ENCODE peak calls at places on chromosomes 16 and 17, in four cellular contexts. Q is erythroblast, Y is foreskin fibroblast, I is AG10803. Z is an unnamed sample.

GRCh38 chr16:66512589-66513404 is 37.1 kb downstream of the TK2 start:
- DNase-seq in Q (no peak), I (peak; percentile 71), Y (peak; percentile 51), Z (no peak)

GRCh38 chr17:65027305-65027704 is 29.2 kb downstream of the GNA13 start:
- DNase-seq in Y (peak; percentile 38), Q (peak; percentile 53), I (peak; percentile 48), Z (no peak)

GRCh38 chr16:84603115-84603816 is 14.6 kb downstream of the COTL1 start:
- DNase-seq in Y (peak; percentile 97), Q (no peak), I (peak; percentile 97), Z (peak; percentile 42)

GRCh38 chr17:27996157-27997043 is 46.1 kb upstream of the NLK start:
- DNase-seq in I (no peak), Q (no peak), Y (no peak), Z (no peak)

GRCh38 chr17:59642535-59642934 is 22.8 kb downstream of the CLTC start:
- DNase-seq in Q (no peak), I (no peak), Y (no peak), Z (no peak)

GRCh38 chr17:80816241-80817103 is 175.2 kb upstream of the CHMP6 start:
- DNase-seq in Y (no peak), I (no peak), Q (no peak), Z (no peak)

GRCh38 chr17:82149401-82150099 is 51.5 kb upstream of the FASN start:
- DNase-seq in I (no peak), Y (no peak), Q (no peak), Z (no peak)

GRCh38 chr17:16001498-16001897 is 1.9 kb downstream of the TTC19 start:
- DNase-seq in Y (peak; percentile 7), Q (peak; percentile 54), I (peak; percentile 22), Z (no peak)

GRCh38 chr16:23491490-23492391 is 18.6 kb downstream of the GGA2 start:
- DNase-seq in Q (no peak), I (peak; percentile 61), Y (no peak), Z (no peak)

GRCh38 chr17:9334536-9335446 is 240.8 kb downstream of the STX8 start:
- DNase-seq in Y (no peak), Q (no peak), I (no peak), Z (no peak)

GRCh38 chr16:12754824-12755543 is 48.7 kb downstream of the CPPED1 start:
- DNase-seq in Y (peak; percentile 38), I (peak; percentile 54), Q (no peak), Z (no peak)

GRCh38 chr16:82439678-82440293 is 187.0 kb upstream of the CDH13 start:
- DNase-seq in Y (no peak), Q (no peak), I (peak; percentile 10), Z (no peak)

GRCh38 chr16:86296263-86296662 is 214.1 kb upstream of the FOXF1 start:
- DNase-seq in Q (no peak), I (no peak), Y (no peak), Z (no peak)

GRCh38 chr17:30812218-30813177 is 12.0 kb downstream of the CRLF3 start:
- DNase-seq in I (peak; percentile 35), Y (peak; percentile 30), Q (no peak), Z (no peak)

GRCh38 chr17:4004517-4005295 is 40.5 kb upstream of the ATP2A3 start:
- DNase-seq in I (no peak), Y (no peak), Q (peak; percentile 50), Z (peak; percentile 77)

GRCh38 chr17:4968166-4968915 is 724 bp upstream of the SPAG7 start:
- DNase-seq in Q (no peak), Y (no peak), I (no peak), Z (no peak)

GRCh38 chr17:32388613-32389459 is 38.9 kb downstream of the ZNF207 start:
- DNase-seq in Y (no peak), Q (no peak), I (no peak), Z (no peak)

Z was measured in activated B cell treated with CpG ODN at 0.5 μM for 24 hours.